ENCODE peak calls at places on chromosomes 6 and 20, in seven cellular contexts. One of them, this sample, is unnamed.

GRCh38 chr20:50584687-50585086 is 74.5 kb downstream of the PTPN1 start:
- DNase-seq in colonic mucosa: no peak
- DNase-seq in WTC11: no peak
- DNase-seq in astrocyte of the cerebellum: no peak
- DNase-seq in uterus: no peak
- DNase-seq in body of pancreas: no peak
- DNase-seq in heart right ventricle: no peak
- DNase-seq in this sample: no peak

GRCh38 chr20:62025832-62026563 is 39.7 kb downstream of the TAF4 start:
- DNase-seq in colonic mucosa: no peak
- DNase-seq in WTC11: no peak
- DNase-seq in astrocyte of the cerebellum: peak
- DNase-seq in uterus: peak
- DNase-seq in body of pancreas: peak
- DNase-seq in heart right ventricle: peak
- DNase-seq in this sample: no peak

GRCh38 chr20:10177326-10177725 is 41.3 kb upstream of the SNAP25 start:
- DNase-seq in colonic mucosa: no peak
- DNase-seq in WTC11: no peak
- DNase-seq in astrocyte of the cerebellum: peak
- DNase-seq in uterus: no peak
- DNase-seq in body of pancreas: no peak
- DNase-seq in heart right ventricle: no peak
- DNase-seq in this sample: no peak

GRCh38 chr6:27495386-27496135 is 22.7 kb upstream of the ZNF184 start:
- DNase-seq in colonic mucosa: peak
- DNase-seq in WTC11: peak
- DNase-seq in astrocyte of the cerebellum: no peak
- DNase-seq in uterus: peak
- DNase-seq in body of pancreas: peak
- DNase-seq in heart right ventricle: peak
- DNase-seq in this sample: peak

GRCh38 chr20:37453288-37453687 is 67.8 kb upstream of the NNAT start:
- DNase-seq in colonic mucosa: no peak
- DNase-seq in WTC11: no peak
- DNase-seq in astrocyte of the cerebellum: no peak
- DNase-seq in uterus: no peak
- DNase-seq in body of pancreas: no peak
- DNase-seq in heart right ventricle: no peak
- DNase-seq in this sample: no peak

GRCh38 chr20:64242797-64243475 is 12.6 kb upstream of the PCMTD2 start:
- DNase-seq in colonic mucosa: no peak
- DNase-seq in WTC11: no peak
- DNase-seq in astrocyte of the cerebellum: no peak
- DNase-seq in uterus: no peak
- DNase-seq in body of pancreas: no peak
- DNase-seq in heart right ventricle: no peak
- DNase-seq in this sample: no peak

GRCh38 chr6:32932132-32932868 is 8.5 kb downstream of the HLA-DMB start:
- DNase-seq in colonic mucosa: no peak
- DNase-seq in WTC11: no peak
- DNase-seq in astrocyte of the cerebellum: no peak
- DNase-seq in uterus: no peak
- DNase-seq in body of pancreas: no peak
- DNase-seq in heart right ventricle: no peak
- DNase-seq in this sample: no peak

GRCh38 chr6:3500262-3501001 is 43.6 kb upstream of the SLC22A23 start:
- DNase-seq in colonic mucosa: no peak
- DNase-seq in WTC11: no peak
- DNase-seq in astrocyte of the cerebellum: peak
- DNase-seq in uterus: no peak
- DNase-seq in body of pancreas: no peak
- DNase-seq in heart right ventricle: no peak
- DNase-seq in this sample: peak

GRCh38 chr20:32702706-32703425 is 29.1 kb upstream of the C20orf203 start:
- DNase-seq in colonic mucosa: no peak
- DNase-seq in WTC11: peak
- DNase-seq in astrocyte of the cerebellum: no peak
- DNase-seq in uterus: no peak
- DNase-seq in body of pancreas: no peak
- DNase-seq in heart right ventricle: no peak
- DNase-seq in this sample: no peak

GRCh38 chr20:60203451-60203850 is 245.2 kb downstream of the CDH26 start:
- DNase-seq in colonic mucosa: no peak
- DNase-seq in WTC11: no peak
- DNase-seq in astrocyte of the cerebellum: no peak
- DNase-seq in uterus: no peak
- DNase-seq in body of pancreas: no peak
- DNase-seq in heart right ventricle: no peak
- DNase-seq in this sample: no peak

GRCh38 chr6:84967389-84967788 is 203.0 kb upstream of the TBX18 start:
- DNase-seq in colonic mucosa: no peak
- DNase-seq in WTC11: peak
- DNase-seq in astrocyte of the cerebellum: no peak
- DNase-seq in uterus: no peak
- DNase-seq in body of pancreas: peak
- DNase-seq in heart right ventricle: no peak
- DNase-seq in this sample: peak

GRCh38 chr6:27839303-27840081 is 72.7 kb downstream of the OR2B2 start:
- DNase-seq in colonic mucosa: peak
- DNase-seq in WTC11: no peak
- DNase-seq in astrocyte of the cerebellum: no peak
- DNase-seq in uterus: peak
- DNase-seq in body of pancreas: peak
- DNase-seq in heart right ventricle: peak
- DNase-seq in this sample: no peak

GRCh38 chr20:41185013-41185757 is 47.8 kb downstream of the PLCG1 start:
- DNase-seq in colonic mucosa: no peak
- DNase-seq in WTC11: no peak
- DNase-seq in astrocyte of the cerebellum: no peak
- DNase-seq in uterus: no peak
- DNase-seq in body of pancreas: no peak
- DNase-seq in heart right ventricle: no peak
- DNase-seq in this sample: no peak

GRCh38 chr6:35262596-35262995 is 3.1 kb downstream of the ZNF76 start:
- DNase-seq in colonic mucosa: no peak
- DNase-seq in WTC11: no peak
- DNase-seq in astrocyte of the cerebellum: no peak
- DNase-seq in uterus: no peak
- DNase-seq in body of pancreas: no peak
- DNase-seq in heart right ventricle: no peak
- DNase-seq in this sample: no peak

GRCh38 chr6:21438237-21438985 is 155.1 kb upstream of the SOX4 start:
- DNase-seq in colonic mucosa: no peak
- DNase-seq in WTC11: no peak
- DNase-seq in astrocyte of the cerebellum: no peak
- DNase-seq in uterus: no peak
- DNase-seq in body of pancreas: no peak
- DNase-seq in heart right ventricle: no peak
- DNase-seq in this sample: no peak

GRCh38 chr6:815348-815738 is 122.4 kb upstream of the EXOC2 start:
- DNase-seq in colonic mucosa: no peak
- DNase-seq in WTC11: peak
- DNase-seq in astrocyte of the cerebellum: no peak
- DNase-seq in uterus: no peak
- DNase-seq in body of pancreas: peak
- DNase-seq in heart right ventricle: no peak
- DNase-seq in this sample: no peak
- TF ChIP-seq CTCF in colonic mucosa: no peak
- TF ChIP-seq CTCF in WTC11: no peak
- TF ChIP-seq CTCF in astrocyte of the cerebellum: peak
- TF ChIP-seq CTCF in uterus: no peak
- TF ChIP-seq CTCF in body of pancreas: no peak
- TF ChIP-seq CTCF in heart right ventricle: no peak
- TF ChIP-seq CTCF in this sample: no peak

GRCh38 chr6:133553652-133554051 is 312.5 kb downstream of the EYA4 start:
- DNase-seq in colonic mucosa: peak
- DNase-seq in WTC11: peak
- DNase-seq in astrocyte of the cerebellum: peak
- DNase-seq in uterus: peak
- DNase-seq in body of pancreas: peak
- DNase-seq in heart right ventricle: peak
- DNase-seq in this sample: no peak
- TF ChIP-seq CTCF in colonic mucosa: peak
- TF ChIP-seq CTCF in WTC11: no peak
- TF ChIP-seq CTCF in astrocyte of the cerebellum: peak
- TF ChIP-seq CTCF in uterus: peak
- TF ChIP-seq CTCF in body of pancreas: peak
- TF ChIP-seq CTCF in heart right ventricle: peak
- TF ChIP-seq CTCF in this sample: peak

GRCh38 chr6:83511901-83512681 is at the start of gene PRSS35:
- DNase-seq in colonic mucosa: peak
- DNase-seq in WTC11: peak
- DNase-seq in astrocyte of the cerebellum: no peak
- DNase-seq in uterus: peak
- DNase-seq in body of pancreas: peak
- DNase-seq in heart right ventricle: peak
- DNase-seq in this sample: no peak
- TF ChIP-seq CTCF in colonic mucosa: peak
- TF ChIP-seq CTCF in WTC11: peak
- TF ChIP-seq CTCF in astrocyte of the cerebellum: peak
- TF ChIP-seq CTCF in uterus: no peak
- TF ChIP-seq CTCF in body of pancreas: peak
- TF ChIP-seq CTCF in heart right ventricle: peak
- TF ChIP-seq CTCF in this sample: peak

GRCh38 chr20:3237011-3237957 is 1.7 kb downstream of the SLC4A11 start:
- DNase-seq in colonic mucosa: no peak
- DNase-seq in WTC11: no peak
- DNase-seq in astrocyte of the cerebellum: no peak
- DNase-seq in uterus: no peak
- DNase-seq in body of pancreas: no peak
- DNase-seq in heart right ventricle: no peak
- DNase-seq in this sample: no peak

GRCh38 chr20:3239867-3240775 is 1.1 kb upstream of the SLC4A11 start:
- DNase-seq in colonic mucosa: no peak
- DNase-seq in WTC11: peak
- DNase-seq in astrocyte of the cerebellum: no peak
- DNase-seq in uterus: no peak
- DNase-seq in body of pancreas: no peak
- DNase-seq in heart right ventricle: no peak
- DNase-seq in this sample: no peak

GRCh38 chr20:3238616-3239025 is 369 bp downstream of the SLC4A11 start:
- DNase-seq in colonic mucosa: no peak
- DNase-seq in WTC11: peak
- DNase-seq in astrocyte of the cerebellum: no peak
- DNase-seq in uterus: no peak
- DNase-seq in body of pancreas: no peak
- DNase-seq in heart right ventricle: no peak
- DNase-seq in this sample: no peak

GRCh38 chr20:3239026-3239866 is at the start of gene SLC4A11:
- DNase-seq in colonic mucosa: peak
- DNase-seq in WTC11: peak
- DNase-seq in astrocyte of the cerebellum: no peak
- DNase-seq in uterus: no peak
- DNase-seq in body of pancreas: peak
- DNase-seq in heart right ventricle: peak
- DNase-seq in this sample: peak

GRCh38 chr20:3237958-3238615 is 903 bp downstream of the SLC4A11 start:
- DNase-seq in colonic mucosa: no peak
- DNase-seq in WTC11: peak
- DNase-seq in astrocyte of the cerebellum: no peak
- DNase-seq in uterus: no peak
- DNase-seq in body of pancreas: no peak
- DNase-seq in heart right ventricle: no peak
- DNase-seq in this sample: no peak
- TF ChIP-seq CTCF in colonic mucosa: no peak
- TF ChIP-seq CTCF in WTC11: no peak
- TF ChIP-seq CTCF in astrocyte of the cerebellum: no peak
- TF ChIP-seq CTCF in uterus: no peak
- TF ChIP-seq CTCF in body of pancreas: no peak
- TF ChIP-seq CTCF in heart right ventricle: no peak
- TF ChIP-seq CTCF in this sample: no peak

GRCh38 chr20:35773154-35773751 is 1.4 kb downstream of the PHF20 start:
- DNase-seq in colonic mucosa: peak
- DNase-seq in WTC11: no peak
- DNase-seq in astrocyte of the cerebellum: no peak
- DNase-seq in uterus: no peak
- DNase-seq in body of pancreas: no peak
- DNase-seq in heart right ventricle: peak
- DNase-seq in this sample: no peak
- TF ChIP-seq CTCF in colonic mucosa: no peak
- TF ChIP-seq CTCF in WTC11: no peak
- TF ChIP-seq CTCF in astrocyte of the cerebellum: no peak
- TF ChIP-seq CTCF in uterus: no peak
- TF ChIP-seq CTCF in body of pancreas: no peak
- TF ChIP-seq CTCF in heart right ventricle: no peak
- TF ChIP-seq CTCF in this sample: no peak

DNA sequence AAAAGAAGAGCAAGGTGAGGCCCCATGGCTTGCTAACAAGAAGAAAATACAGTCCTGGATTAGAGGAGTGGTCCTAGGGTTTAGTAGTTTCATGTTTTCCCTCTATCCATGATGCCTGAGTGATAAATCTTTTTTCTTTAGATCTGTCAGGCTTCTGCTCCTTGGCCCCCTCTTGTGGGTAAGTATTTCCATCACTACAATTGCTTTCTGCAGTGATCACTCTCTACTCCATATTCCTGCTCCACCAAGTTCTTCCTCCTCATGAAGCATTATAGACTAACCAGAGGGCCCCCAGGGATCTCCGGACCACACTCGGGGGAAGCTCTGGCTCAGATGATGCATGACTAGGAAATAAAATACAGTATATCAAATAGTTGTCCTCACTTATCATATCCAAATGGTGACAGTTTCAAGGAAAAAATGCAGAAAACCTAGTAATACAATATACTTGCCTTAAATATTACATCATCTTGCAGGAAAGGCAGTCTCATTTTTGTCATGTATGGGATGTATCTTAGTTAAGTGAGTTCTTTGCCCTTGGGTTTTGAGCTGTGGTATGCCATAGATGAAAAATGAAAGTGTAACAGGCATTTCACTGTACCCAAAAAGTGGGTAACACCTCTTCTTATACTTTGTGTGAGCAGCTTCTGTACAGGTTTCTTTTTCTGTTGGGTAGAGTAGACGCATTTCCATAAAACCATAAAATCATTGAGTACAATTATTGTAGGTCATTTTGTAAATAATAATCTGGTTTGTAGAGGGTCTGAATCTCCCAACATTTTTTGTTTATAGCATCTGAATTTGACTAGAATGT is 200.9 kb upstream of the EYA4 start:
- DNase-seq in colonic mucosa: no peak
- DNase-seq in WTC11: peak
- DNase-seq in astrocyte of the cerebellum: peak
- DNase-seq in uterus: no peak
- DNase-seq in body of pancreas: no peak
- DNase-seq in heart right ventricle: no peak
- DNase-seq in this sample: peak
- TF ChIP-seq CTCF in colonic mucosa: no peak
- TF ChIP-seq CTCF in WTC11: no peak
- TF ChIP-seq CTCF in astrocyte of the cerebellum: peak
- TF ChIP-seq CTCF in uterus: no peak
- TF ChIP-seq CTCF in body of pancreas: peak
- TF ChIP-seq CTCF in heart right ventricle: peak
- TF ChIP-seq CTCF in this sample: peak